ENCODE peak calls at places on chromosomes 7 and 10, in ten cellular contexts. One of them, this sample, is unnamed.
A peak's percentile ranks its signal among the peaks of the same experiment; 100 is the strongest.

GRCh38 chr10:112265745-112266144 is 17.5 kb upstream of the TECTB start:
- DNase-seq in gastrocnemius medialis: no peak
- DNase-seq in kidney epithelial cell: no peak
- DNase-seq in CD8-positive, alpha-beta T cell: no peak
- DNase-seq in GM23338: no peak
- DNase-seq in uterus: no peak
- DNase-seq in nephron progenitor cell: no peak
- DNase-seq in tibial artery: peak; percentile 48
- DNase-seq in MCF 10A: no peak
- DNase-seq in NB4: no peak
- DNase-seq in this sample: no peak

GRCh38 chr7:72411419-72411818 is 719 bp downstream of the CALN1 start:
- DNase-seq in gastrocnemius medialis: no peak
- DNase-seq in kidney epithelial cell: no peak
- DNase-seq in CD8-positive, alpha-beta T cell: no peak
- DNase-seq in GM23338: no peak
- DNase-seq in uterus: no peak
- DNase-seq in nephron progenitor cell: no peak
- DNase-seq in tibial artery: no peak
- DNase-seq in MCF 10A: no peak
- DNase-seq in NB4: no peak
- DNase-seq in this sample: no peak

GRCh38 chr7:88291401-88292173 is 15.1 kb downstream of the STEAP4 start:
- DNase-seq in gastrocnemius medialis: no peak
- DNase-seq in kidney epithelial cell: no peak
- DNase-seq in CD8-positive, alpha-beta T cell: no peak
- DNase-seq in GM23338: no peak
- DNase-seq in uterus: no peak
- DNase-seq in nephron progenitor cell: no peak
- DNase-seq in tibial artery: no peak
- DNase-seq in MCF 10A: no peak
- DNase-seq in NB4: no peak
- DNase-seq in this sample: no peak

GRCh38 chr7:107315821-107316220 is 147.0 kb downstream of the HBP1 start:
- DNase-seq in gastrocnemius medialis: no peak
- DNase-seq in kidney epithelial cell: no peak
- DNase-seq in CD8-positive, alpha-beta T cell: no peak
- DNase-seq in GM23338: no peak
- DNase-seq in uterus: no peak
- DNase-seq in nephron progenitor cell: no peak
- DNase-seq in tibial artery: no peak
- DNase-seq in MCF 10A: no peak
- DNase-seq in NB4: no peak
- DNase-seq in this sample: no peak

GRCh38 chr7:93902777-93903423 is 3.5 kb upstream of the GNGT1 start:
- DNase-seq in gastrocnemius medialis: no peak
- DNase-seq in kidney epithelial cell: no peak
- DNase-seq in CD8-positive, alpha-beta T cell: no peak
- DNase-seq in GM23338: peak; percentile 75
- DNase-seq in uterus: no peak
- DNase-seq in nephron progenitor cell: peak; percentile 20
- DNase-seq in tibial artery: no peak
- DNase-seq in MCF 10A: peak; percentile 68
- DNase-seq in NB4: peak; percentile 64
- DNase-seq in this sample: no peak

GRCh38 chr10:24363070-24363469 is 154.1 kb downstream of the KIAA1217 start:
- DNase-seq in gastrocnemius medialis: no peak
- DNase-seq in kidney epithelial cell: no peak
- DNase-seq in CD8-positive, alpha-beta T cell: no peak
- DNase-seq in GM23338: no peak
- DNase-seq in uterus: no peak
- DNase-seq in nephron progenitor cell: no peak
- DNase-seq in tibial artery: no peak
- DNase-seq in MCF 10A: peak; percentile 68
- DNase-seq in NB4: peak; percentile 15
- DNase-seq in this sample: no peak

GRCh38 chr10:78957471-78958039 is 111.2 kb upstream of the ZMIZ1 start:
- DNase-seq in gastrocnemius medialis: no peak
- DNase-seq in kidney epithelial cell: no peak
- DNase-seq in CD8-positive, alpha-beta T cell: no peak
- DNase-seq in GM23338: no peak
- DNase-seq in uterus: no peak
- DNase-seq in nephron progenitor cell: no peak
- DNase-seq in tibial artery: no peak
- DNase-seq in MCF 10A: no peak
- DNase-seq in NB4: no peak
- DNase-seq in this sample: no peak

GRCh38 chr10:17883621-17884020 is 68.1 kb upstream of the SLC39A12 start:
- DNase-seq in gastrocnemius medialis: no peak
- DNase-seq in kidney epithelial cell: no peak
- DNase-seq in CD8-positive, alpha-beta T cell: no peak
- DNase-seq in GM23338: no peak
- DNase-seq in uterus: no peak
- DNase-seq in nephron progenitor cell: no peak
- DNase-seq in tibial artery: no peak
- DNase-seq in MCF 10A: no peak
- DNase-seq in NB4: no peak
- DNase-seq in this sample: no peak

GRCh38 chr10:118595598-118596425 is at the start of gene PRLHR:
- DNase-seq in gastrocnemius medialis: no peak
- DNase-seq in kidney epithelial cell: no peak
- DNase-seq in CD8-positive, alpha-beta T cell: no peak
- DNase-seq in GM23338: peak; percentile 91
- DNase-seq in uterus: peak; percentile 51
- DNase-seq in nephron progenitor cell: peak; percentile 93
- DNase-seq in tibial artery: no peak
- DNase-seq in MCF 10A: peak; percentile 20
- DNase-seq in NB4: peak; percentile 8
- DNase-seq in this sample: peak; percentile 47

GRCh38 chr10:118595064-118595420 is 406 bp downstream of the PRLHR start:
- DNase-seq in gastrocnemius medialis: no peak
- DNase-seq in kidney epithelial cell: no peak
- DNase-seq in CD8-positive, alpha-beta T cell: no peak
- DNase-seq in GM23338: peak; percentile 24
- DNase-seq in uterus: no peak
- DNase-seq in nephron progenitor cell: peak; percentile 4
- DNase-seq in tibial artery: no peak
- DNase-seq in MCF 10A: no peak
- DNase-seq in NB4: no peak
- DNase-seq in this sample: no peak

GRCh38 chr10:118592675-118593330 is 2.6 kb downstream of the PRLHR start:
- DNase-seq in gastrocnemius medialis: no peak
- DNase-seq in kidney epithelial cell: no peak
- DNase-seq in CD8-positive, alpha-beta T cell: no peak
- DNase-seq in GM23338: no peak
- DNase-seq in uterus: no peak
- DNase-seq in nephron progenitor cell: no peak
- DNase-seq in tibial artery: no peak
- DNase-seq in MCF 10A: no peak
- DNase-seq in NB4: no peak
- DNase-seq in this sample: no peak

GRCh38 chr10:118596426-118597124 is 1.1 kb upstream of the PRLHR start:
- DNase-seq in gastrocnemius medialis: no peak
- DNase-seq in kidney epithelial cell: no peak
- DNase-seq in CD8-positive, alpha-beta T cell: no peak
- DNase-seq in GM23338: peak; percentile 71
- DNase-seq in uterus: no peak
- DNase-seq in nephron progenitor cell: no peak
- DNase-seq in tibial artery: no peak
- DNase-seq in MCF 10A: no peak
- DNase-seq in NB4: no peak
- DNase-seq in this sample: no peak

DNA sequence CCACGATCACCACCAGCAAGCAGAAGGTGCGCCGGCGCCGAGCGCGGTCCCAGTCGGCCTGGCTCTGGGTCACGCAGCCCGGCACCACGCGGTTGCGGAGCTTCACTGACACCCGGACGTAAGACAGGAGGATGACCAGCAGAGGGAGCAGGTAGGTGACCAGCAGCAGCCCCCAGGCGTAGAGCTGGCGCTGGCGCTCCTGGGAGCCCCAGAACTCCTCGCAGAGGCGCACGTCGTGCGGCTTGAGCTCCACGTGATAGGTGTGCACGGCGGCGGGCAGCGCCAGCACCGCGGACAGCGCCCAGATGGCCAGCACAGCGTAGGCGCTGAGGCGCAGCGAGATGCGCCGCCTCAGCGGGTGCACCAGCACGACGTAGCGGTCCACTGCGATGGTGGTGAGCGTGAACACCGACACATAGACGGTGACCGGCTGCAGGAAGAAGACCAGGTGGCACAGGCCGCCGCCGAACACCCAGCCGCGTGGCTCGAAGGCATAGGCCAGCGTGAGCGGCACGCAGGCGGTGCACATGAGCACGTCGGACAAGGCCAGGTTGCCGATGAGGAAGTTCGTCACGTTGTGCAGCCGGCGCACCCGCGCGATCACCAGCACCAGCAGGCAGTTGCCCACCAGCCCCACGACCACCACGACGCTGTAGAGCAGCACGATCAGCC is 920 bp downstream of the PRLHR start:
- DNase-seq in gastrocnemius medialis: peak; percentile 30
- DNase-seq in kidney epithelial cell: no peak
- DNase-seq in CD8-positive, alpha-beta T cell: peak; percentile 47
- DNase-seq in GM23338: peak; percentile 97
- DNase-seq in uterus: peak; percentile 63
- DNase-seq in nephron progenitor cell: peak; percentile 92
- DNase-seq in tibial artery: peak; percentile 39
- DNase-seq in MCF 10A: no peak
- DNase-seq in NB4: no peak
- DNase-seq in this sample: no peak
- TF ChIP-seq CTCF in gastrocnemius medialis: no peak
- TF ChIP-seq CTCF in kidney epithelial cell: peak; percentile 28
- TF ChIP-seq CTCF in CD8-positive, alpha-beta T cell: peak; percentile 17
- TF ChIP-seq CTCF in GM23338: peak; percentile 81
- TF ChIP-seq CTCF in uterus: peak; percentile 36
- TF ChIP-seq CTCF in nephron progenitor cell: peak; percentile 57
- TF ChIP-seq CTCF in tibial artery: no peak
- TF ChIP-seq CTCF in MCF 10A: peak; percentile 20
- TF ChIP-seq CTCF in NB4: peak; percentile 16
- TF ChIP-seq CTCF in this sample: no peak

GRCh38 chr7:155484483-155485399 is 26.8 kb downstream of the EN2 start:
- DNase-seq in gastrocnemius medialis: no peak
- DNase-seq in kidney epithelial cell: no peak
- DNase-seq in CD8-positive, alpha-beta T cell: no peak
- DNase-seq in GM23338: no peak
- DNase-seq in uterus: no peak
- DNase-seq in nephron progenitor cell: no peak
- DNase-seq in tibial artery: no peak
- DNase-seq in MCF 10A: no peak
- DNase-seq in NB4: no peak
- DNase-seq in this sample: no peak

GRCh38 chr7:155487509-155488482 is 29.9 kb downstream of the EN2 start:
- DNase-seq in gastrocnemius medialis: no peak
- DNase-seq in kidney epithelial cell: no peak
- DNase-seq in CD8-positive, alpha-beta T cell: no peak
- DNase-seq in GM23338: no peak
- DNase-seq in uterus: no peak
- DNase-seq in nephron progenitor cell: no peak
- DNase-seq in tibial artery: no peak
- DNase-seq in MCF 10A: no peak
- DNase-seq in NB4: no peak
- DNase-seq in this sample: no peak

GRCh38 chr7:155488483-155489127 is 30.7 kb downstream of the EN2 start:
- DNase-seq in gastrocnemius medialis: no peak
- DNase-seq in kidney epithelial cell: no peak
- DNase-seq in CD8-positive, alpha-beta T cell: no peak
- DNase-seq in GM23338: no peak
- DNase-seq in uterus: no peak
- DNase-seq in nephron progenitor cell: no peak
- DNase-seq in tibial artery: no peak
- DNase-seq in MCF 10A: no peak
- DNase-seq in NB4: no peak
- DNase-seq in this sample: no peak

GRCh38 chr7:155489158-155489840 is 31.4 kb downstream of the EN2 start:
- DNase-seq in gastrocnemius medialis: no peak
- DNase-seq in kidney epithelial cell: no peak
- DNase-seq in CD8-positive, alpha-beta T cell: no peak
- DNase-seq in GM23338: no peak
- DNase-seq in uterus: no peak
- DNase-seq in nephron progenitor cell: no peak
- DNase-seq in tibial artery: no peak
- DNase-seq in MCF 10A: no peak
- DNase-seq in NB4: no peak
- DNase-seq in this sample: no peak

GRCh38 chr7:155486783-155487508 is 29.0 kb downstream of the EN2 start:
- DNase-seq in gastrocnemius medialis: no peak
- DNase-seq in kidney epithelial cell: no peak
- DNase-seq in CD8-positive, alpha-beta T cell: no peak
- DNase-seq in GM23338: no peak
- DNase-seq in uterus: no peak
- DNase-seq in nephron progenitor cell: no peak
- DNase-seq in tibial artery: no peak
- DNase-seq in MCF 10A: no peak
- DNase-seq in NB4: no peak
- DNase-seq in this sample: no peak
- TF ChIP-seq CTCF in gastrocnemius medialis: no peak
- TF ChIP-seq CTCF in kidney epithelial cell: no peak
- TF ChIP-seq CTCF in CD8-positive, alpha-beta T cell: no peak
- TF ChIP-seq CTCF in GM23338: no peak
- TF ChIP-seq CTCF in uterus: no peak
- TF ChIP-seq CTCF in nephron progenitor cell: no peak
- TF ChIP-seq CTCF in tibial artery: no peak
- TF ChIP-seq CTCF in MCF 10A: no peak
- TF ChIP-seq CTCF in NB4: no peak
- TF ChIP-seq CTCF in this sample: no peak

GRCh38 chr7:17098515-17098914 is 199.9 kb upstream of the AHR start:
- DNase-seq in gastrocnemius medialis: no peak
- DNase-seq in kidney epithelial cell: no peak
- DNase-seq in CD8-positive, alpha-beta T cell: no peak
- DNase-seq in GM23338: no peak
- DNase-seq in uterus: no peak
- DNase-seq in nephron progenitor cell: no peak
- DNase-seq in tibial artery: no peak
- DNase-seq in MCF 10A: peak; percentile 30
- DNase-seq in NB4: no peak
- DNase-seq in this sample: no peak

GRCh38 chr7:17095001-17095574 is 203.4 kb upstream of the AHR start:
- DNase-seq in gastrocnemius medialis: no peak
- DNase-seq in kidney epithelial cell: peak; percentile 14
- DNase-seq in CD8-positive, alpha-beta T cell: no peak
- DNase-seq in GM23338: no peak
- DNase-seq in uterus: no peak
- DNase-seq in nephron progenitor cell: no peak
- DNase-seq in tibial artery: peak; percentile 43
- DNase-seq in MCF 10A: peak; percentile 99
- DNase-seq in NB4: no peak
- DNase-seq in this sample: no peak

GRCh38 chr7:17099083-17099973 is 199.1 kb upstream of the AHR start:
- DNase-seq in gastrocnemius medialis: no peak
- DNase-seq in kidney epithelial cell: peak; percentile 34
- DNase-seq in CD8-positive, alpha-beta T cell: no peak
- DNase-seq in GM23338: no peak
- DNase-seq in uterus: no peak
- DNase-seq in nephron progenitor cell: no peak
- DNase-seq in tibial artery: no peak
- DNase-seq in MCF 10A: peak; percentile 99
- DNase-seq in NB4: peak; percentile 14
- DNase-seq in this sample: no peak

GRCh38 chr7:17097668-17098297 is 200.7 kb upstream of the AHR start:
- DNase-seq in gastrocnemius medialis: no peak
- DNase-seq in kidney epithelial cell: no peak
- DNase-seq in CD8-positive, alpha-beta T cell: no peak
- DNase-seq in GM23338: no peak
- DNase-seq in uterus: no peak
- DNase-seq in nephron progenitor cell: no peak
- DNase-seq in tibial artery: no peak
- DNase-seq in MCF 10A: peak; percentile 38
- DNase-seq in NB4: no peak
- DNase-seq in this sample: no peak

GRCh38 chr7:17095951-17096350 is 202.5 kb upstream of the AHR start:
- DNase-seq in gastrocnemius medialis: no peak
- DNase-seq in kidney epithelial cell: no peak
- DNase-seq in CD8-positive, alpha-beta T cell: no peak
- DNase-seq in GM23338: no peak
- DNase-seq in uterus: no peak
- DNase-seq in nephron progenitor cell: no peak
- DNase-seq in tibial artery: no peak
- DNase-seq in MCF 10A: no peak
- DNase-seq in NB4: no peak
- DNase-seq in this sample: no peak
- TF ChIP-seq CTCF in gastrocnemius medialis: no peak
- TF ChIP-seq CTCF in kidney epithelial cell: no peak
- TF ChIP-seq CTCF in CD8-positive, alpha-beta T cell: no peak
- TF ChIP-seq CTCF in GM23338: no peak
- TF ChIP-seq CTCF in uterus: no peak
- TF ChIP-seq CTCF in nephron progenitor cell: no peak
- TF ChIP-seq CTCF in tibial artery: no peak
- TF ChIP-seq CTCF in MCF 10A: no peak
- TF ChIP-seq CTCF in NB4: no peak
- TF ChIP-seq CTCF in this sample: no peak

GRCh38 chr7:142445019-142445686 is 187.3 kb upstream of the PRSS58 start:
- DNase-seq in gastrocnemius medialis: no peak
- DNase-seq in kidney epithelial cell: no peak
- DNase-seq in CD8-positive, alpha-beta T cell: peak; percentile 27
- DNase-seq in GM23338: peak; percentile 88
- DNase-seq in uterus: no peak
- DNase-seq in nephron progenitor cell: peak; percentile 36
- DNase-seq in tibial artery: no peak
- DNase-seq in MCF 10A: no peak
- DNase-seq in NB4: peak; percentile 52
- DNase-seq in this sample: peak; percentile 36
- TF ChIP-seq CTCF in gastrocnemius medialis: no peak
- TF ChIP-seq CTCF in kidney epithelial cell: no peak
- TF ChIP-seq CTCF in CD8-positive, alpha-beta T cell: no peak
- TF ChIP-seq CTCF in GM23338: peak; percentile 93
- TF ChIP-seq CTCF in uterus: no peak
- TF ChIP-seq CTCF in nephron progenitor cell: peak; percentile 33
- TF ChIP-seq CTCF in tibial artery: no peak
- TF ChIP-seq CTCF in MCF 10A: no peak
- TF ChIP-seq CTCF in NB4: peak; percentile 68
- TF ChIP-seq CTCF in this sample: peak; percentile 30

This sample was measured in D721Med.